ENCODE peak calls at places on chromosomes 7 and 10, in six cellular contexts. D is HTR-8/SVneo; C is GM03348; E is activated effector memory CD4-positive, alpha-beta T cell treated with anti-CD3 and anti-CD28 coated beads, Interleukin-2, amount 50 U/mL, for 16 hours; I is activated naive CD8-positive, alpha-beta T cell treated with anti-CD3 and anti-CD28 coated beads for 36 hours; Q is T follicular helper cell. K is an unnamed sample.

GRCh38 chr10:122974543-122975064 is 5.6 kb upstream of the PSTK start:
- DNase-seq in D (no peak), C (no peak), E (no peak), I (no peak), Q (no peak), K (no peak)

GRCh38 chr7:139523199-139523941 is at the start of gene CLEC2L:
- DNase-seq in D (no peak), C (peak), E (no peak), I (peak), Q (no peak), K (peak)

GRCh38 chr7:46539892-46540483 is 618.9 kb upstream of the IGFBP3 start:
- DNase-seq in D (no peak), C (no peak), E (no peak), I (no peak), Q (no peak), K (no peak)

GRCh38 chr7:155669717-155670505 is 25.4 kb downstream of the RBM33 start:
- DNase-seq in D (no peak), C (peak), E (no peak), I (no peak), Q (no peak), K (no peak)

GRCh38 chr7:154832557-154833138 is 170.3 kb downstream of the PAXIP1 start:
- DNase-seq in D (no peak), C (no peak), E (no peak), I (no peak), Q (no peak), K (no peak)

GRCh38 chr10:11673346-11674330 is 62.2 kb upstream of the USP6NL start:
- DNase-seq in D (no peak), C (peak), E (no peak), I (no peak), Q (no peak), K (no peak)

GRCh38 chr7:6306471-6306870 is 34.0 kb upstream of the CYTH3 start:
- DNase-seq in D (peak), C (peak), E (no peak), I (no peak), Q (no peak), K (peak)

GRCh38 chr7:148547946-148548345 is 42.6 kb upstream of the C7orf33 start:
- DNase-seq in D (no peak), C (no peak), E (no peak), I (no peak), Q (no peak), K (no peak)

GRCh38 chr10:44960098-44960480 is 487 bp downstream of the RASSF4 start:
- DNase-seq in D (no peak), C (no peak), E (no peak), I (no peak), Q (no peak), K (no peak)

GRCh38 chr7:143048827-143049226 is 3.3 kb upstream of the OR6V1 start:
- DNase-seq in D (no peak), C (no peak), E (no peak), I (no peak), Q (no peak), K (no peak)

GRCh38 chr7:113087278-113087998 is 811 bp upstream of the GPR85 start:
- DNase-seq in D (peak), C (peak), E (no peak), I (no peak), Q (no peak), K (peak)

GRCh38 chr7:101308245-101309085 is 13.1 kb downstream of the IFT22 start:
- DNase-seq in D (peak), C (peak), E (peak), I (peak), Q (no peak), K (peak)

GRCh38 chr10:6755891-6756460 is 175.9 kb upstream of the PRKCQ start:
- DNase-seq in D (peak), C (peak), E (no peak), I (no peak), Q (no peak), K (peak)

GRCh38 chr7:107996072-107996824 is 6.7 kb downstream of the LAMB1 start:
- DNase-seq in D (no peak), C (peak), E (no peak), I (no peak), Q (no peak), K (no peak)

GRCh38 chr7:901388-902154 is 25.2 kb downstream of the GET4 start:
- DNase-seq in D (peak), C (peak), E (peak), I (peak), Q (no peak), K (peak)

GRCh38 chr10:79342811-79343541 is 4.3 kb upstream of the PPIF start:
- DNase-seq in D (no peak), C (no peak), E (peak), I (no peak), Q (no peak), K (no peak)

GRCh38 chr10:84328303-84329093 is at the start of gene CCSER2:
- DNase-seq in D (peak), C (peak), E (peak), I (peak), Q (peak), K (peak)

GRCh38 chr10:33506838-33507661 is 172.6 kb upstream of the NRP1 start:
- DNase-seq in D (no peak), C (peak), E (no peak), I (no peak), Q (no peak), K (no peak)

K was measured in AG08396.